ENCODE peak calls at places on chromosome 13, in five cellular contexts. N, C, S, O and Q are unnamed samples. For H3K4me1, the result is how much of the 10 kb centered on the place peaks cover.

GRCh38 chr13:105047676-105048295 is 1487.7 kb downstream of the EFNB2 start:
- DNase-seq in O (no peak), S (no peak), C (no peak), N (no peak), Q (no peak)

GRCh38 chr13:111051656-111052232 is 63.4 kb upstream of the ARHGEF7 start:
- DNase-seq in O (no peak), C (peak), S (no peak), N (no peak), Q (no peak)

GRCh38 chr13:29594310-29594709 is 1.2 kb downstream of the SLC7A1 start:
- DNase-seq in O (peak), N (peak), S (no peak), C (no peak), Q (peak)

GRCh38 chr13:42272776-42273175 is 824 bp downstream of the AKAP11 start:
- DNase-seq in S (peak), N (no peak), C (no peak), O (no peak), Q (no peak)

GRCh38 chr13:52001120-52001731 is 10.0 kb downstream of the ATP7B start:
- DNase-seq in N (peak), S (peak), O (no peak), C (no peak), Q (no peak)

GRCh38 chr13:30027569-30028455 is 177.4 kb upstream of the UBL3 start:
- DNase-seq in O (no peak), C (no peak), N (no peak), S (no peak), Q (no peak)

GRCh38 chr13:44908712-44909111 is 80.6 kb downstream of the NUFIP1 start:
- DNase-seq in N (no peak), C (no peak), O (no peak), S (no peak), Q (peak)

GRCh38 chr13:53612200-53612599 is 583.6 kb downstream of the OLFM4 start:
- DNase-seq in C (no peak), O (no peak), N (no peak), S (no peak), Q (no peak)

GRCh38 chr13:26041476-26041875 is 10.3 kb downstream of the SHISA2 start:
- DNase-seq in C (no peak), O (no peak), N (no peak), S (no peak), Q (no peak)

GRCh38 chr13:76812206-76812882 is 73.9 kb downstream of the KCTD12 start:
- DNase-seq in C (peak), S (no peak), O (no peak), N (no peak), Q (no peak)

GRCh38 chr13:20526664-20527063 is 1.0 kb upstream of the CRYL1 start:
- DNase-seq in C (no peak), O (no peak), N (no peak), S (no peak), Q (peak)

GRCh38 chr13:20411638-20412342 is 113.9 kb downstream of the CRYL1 start:
- DNase-seq in S (peak), N (no peak), O (peak), C (no peak), Q (peak)

GRCh38 chr13:97430296-97430695 is 3.7 kb upstream of the RAP2A start:
- DNase-seq in S (no peak), C (no peak), O (no peak), N (no peak), Q (no peak)

GRCh38 chr13:25923217-25924085 is 128.4 kb downstream of the SHISA2 start:
- DNase-seq in N (peak), C (no peak), S (no peak), O (no peak), Q (no peak)

GRCh38 chr13:109745702-109746101 is 40.7 kb downstream of the IRS2 start:
- DNase-seq in O (no peak), S (no peak), C (no peak), N (no peak), Q (no peak)

GRCh38 chr13:106865706-106866288 is 297.9 kb upstream of the ARGLU1 start:
- DNase-seq in N (no peak), C (no peak), S (no peak), O (no peak), Q (no peak)

GRCh38 chr13:41352935-41353801 is 42.1 kb downstream of the NAA16 start:
- DNase-seq in N (peak), C (no peak), O (peak), S (peak), Q (peak)

GRCh38 chr13:99296270-99296865 is 10.8 kb downstream of the GPR183 start:
- DNase-seq in O (no peak), C (no peak), N (no peak), S (no peak), Q (no peak)

GRCh38 chr13:60402022-60402421 is 5.0 kb downstream of the TDRD3 start:
- DNase-seq in S (no peak), O (no peak), N (no peak), C (no peak), Q (no peak)

GRCh38 chr13:84263354-84264069 is 381.2 kb upstream of the SLITRK1 start:
- DNase-seq in O (peak), S (no peak), C (no peak), N (no peak), Q (no peak)

GRCh38 chr13:107025991-107026390 is 458.1 kb upstream of the ARGLU1 start:
- DNase-seq in C (no peak), N (peak), O (no peak), S (no peak), Q (no peak)

DNA sequence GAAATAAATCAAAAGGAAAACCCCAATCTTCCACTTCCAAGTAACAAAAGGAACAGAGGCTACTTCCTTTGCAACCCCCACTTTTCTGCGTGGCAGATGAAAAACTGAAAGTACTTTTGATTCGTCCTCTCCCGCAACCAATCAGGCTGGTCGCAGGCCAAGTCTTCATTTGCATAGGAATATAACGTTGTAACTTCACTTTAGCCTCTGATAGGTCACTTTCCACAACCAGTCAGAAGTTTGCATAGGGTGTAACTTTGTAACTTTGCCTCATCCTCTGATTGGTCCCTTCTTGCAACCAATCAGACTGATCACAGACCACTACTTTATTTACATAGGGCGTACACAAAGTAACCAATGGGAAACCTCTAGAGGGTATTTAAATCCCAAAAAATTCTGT is 37.2 kb downstream of the TGDS start:
- DNase-seq in N (no peak), C (no peak), O (no peak), S (peak), Q (peak)
- H3K4me3 ChIP-seq in N (no peak), C (no peak), O (no peak), S (peak), Q (peak)

GRCh38 chr13:114027046-114027760 is 53.3 kb upstream of the C13orf46 start:
- DNase-seq in N (no peak), O (no peak), S (no peak), C (no peak), Q (no peak)
- H3K4me1 ChIP-seq in N (under half), O (under half), S (under half), C (under half), Q (under half)

DNA sequence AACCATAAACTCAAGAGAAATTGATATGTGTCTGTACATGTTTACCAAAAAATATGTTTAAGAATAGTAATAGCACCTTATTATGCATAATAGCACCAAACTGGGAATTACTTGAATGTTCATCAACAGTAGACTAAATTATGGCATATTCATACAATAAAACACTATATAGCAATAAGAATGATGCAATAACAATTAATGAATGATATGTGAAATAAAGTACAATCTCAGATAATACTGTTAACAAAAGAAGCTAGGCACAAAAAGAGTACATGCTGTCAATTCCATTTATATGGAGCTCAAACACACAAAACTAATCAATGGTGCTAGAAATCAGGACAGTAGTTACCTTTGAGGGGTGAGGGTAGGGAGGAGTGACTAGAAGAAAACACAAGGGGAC is 36.3 kb downstream of the ZC3H13 start:
- DNase-seq in S (no peak), O (no peak), C (no peak), N (no peak), Q (no peak)
- H3K4me3 ChIP-seq in S (no peak), O (no peak), C (no peak), N (no peak), Q (no peak)

GRCh38 chr13:49938274-49938673 is 2.1 kb upstream of the SPRYD7 start:
- DNase-seq in N (no peak), C (no peak), O (no peak), S (no peak), Q (no peak)
- H3K4me1 ChIP-seq in N (under half), C (under half), O (under half), S (under half), Q (under half)

DNA sequence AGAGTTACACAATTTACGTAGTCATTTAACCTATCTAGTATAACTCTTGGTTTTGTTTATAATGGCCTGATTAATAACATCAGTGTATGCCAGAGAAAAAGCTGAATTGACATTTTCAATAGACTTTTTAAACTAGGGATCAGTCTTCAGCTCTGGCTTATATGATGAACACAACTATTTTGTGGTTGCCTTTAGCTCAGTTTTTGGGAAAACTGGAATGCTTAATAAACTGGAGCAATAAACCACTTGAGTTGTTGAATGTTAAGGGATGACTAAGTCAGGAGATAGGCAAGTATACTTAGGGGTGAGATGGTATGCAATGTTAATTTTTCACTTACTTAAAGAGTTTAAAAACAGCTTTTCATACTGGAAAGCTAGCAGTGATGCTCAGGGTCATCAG is 2.3 kb downstream of the NDFIP2 start:
- DNase-seq in C (no peak), N (no peak), O (no peak), S (no peak), Q (no peak)
- H3K4me3 ChIP-seq in C (no peak), N (no peak), O (no peak), S (no peak), Q (peak)

GRCh38 chr13:39418424-39418823 is 184.6 kb downstream of the LHFPL6 start:
- DNase-seq in S (no peak), N (no peak), O (no peak), C (no peak), Q (no peak)
- H3K4me1 ChIP-seq in S (under half), N (under half), O (under half), C (under half), Q (under half)

DNA sequence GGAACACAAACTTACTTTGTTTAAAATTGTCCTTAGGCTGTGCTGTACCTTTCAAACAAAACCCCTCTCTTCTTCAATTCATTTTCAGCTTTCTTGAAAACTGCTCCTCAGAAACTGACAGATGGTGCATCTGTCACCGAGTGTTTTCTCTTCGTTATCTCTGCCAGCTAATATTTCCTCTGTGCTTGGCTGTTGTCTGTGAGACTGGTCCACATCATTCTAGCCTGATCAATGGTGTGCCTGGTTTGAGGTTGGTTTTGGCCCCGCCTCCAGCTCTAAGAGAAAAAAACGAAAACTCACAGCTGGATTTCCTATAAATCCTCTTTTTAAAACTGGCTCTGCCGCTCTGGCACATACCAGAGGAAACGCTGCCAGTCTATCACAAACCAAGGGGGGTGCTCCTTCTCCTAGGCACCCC is 79.7 kb downstream of the STARD13 start:
- DNase-seq in S (no peak), O (no peak), N (no peak), C (no peak), Q (no peak)
- H3K4me3 ChIP-seq in S (no peak), O (peak), N (no peak), C (no peak), Q (no peak)

DNA sequence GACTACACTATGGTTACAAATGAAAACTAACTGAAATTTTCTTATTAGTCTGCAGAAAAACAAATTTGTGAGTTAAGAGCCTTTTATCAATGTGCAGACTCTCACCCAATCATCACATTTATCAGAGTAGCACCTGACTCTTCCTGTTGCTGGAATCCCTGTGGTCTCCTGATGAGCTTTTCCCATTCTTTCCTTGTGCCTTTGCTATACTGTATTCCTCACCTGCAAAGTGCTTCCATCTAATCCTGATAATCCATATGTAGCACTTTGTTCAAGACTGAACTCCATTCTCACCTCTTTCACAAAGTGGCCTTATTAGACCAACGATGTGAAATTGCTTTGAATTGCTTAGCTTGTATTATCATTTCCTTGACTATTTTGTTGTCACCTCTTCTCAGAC is 225.3 kb downstream of the LHFPL6 start:
- DNase-seq in C (no peak), O (no peak), N (no peak), S (no peak), Q (no peak)
- H3K4me1 ChIP-seq in C (under half), O (under half), N (under half), S (under half), Q (under half)

GRCh38 chr13:66405908-66406802 is 824.0 kb downstream of the PCDH9 start:
- DNase-seq in S (no peak), N (no peak), C (no peak), O (no peak), Q (no peak)

GRCh38 chr13:66414196-66414800 is 815.8 kb downstream of the PCDH9 start:
- DNase-seq in C (no peak), O (no peak), N (no peak), S (no peak), Q (no peak)

GRCh38 chr13:66407159-66407558 is 823.0 kb downstream of the PCDH9 start:
- DNase-seq in C (no peak), O (no peak), N (no peak), S (no peak), Q (no peak)

GRCh38 chr13:66409542-66409941 is 820.6 kb downstream of the PCDH9 start:
- DNase-seq in N (no peak), S (no peak), O (no peak), C (no peak), Q (no peak)

DNA sequence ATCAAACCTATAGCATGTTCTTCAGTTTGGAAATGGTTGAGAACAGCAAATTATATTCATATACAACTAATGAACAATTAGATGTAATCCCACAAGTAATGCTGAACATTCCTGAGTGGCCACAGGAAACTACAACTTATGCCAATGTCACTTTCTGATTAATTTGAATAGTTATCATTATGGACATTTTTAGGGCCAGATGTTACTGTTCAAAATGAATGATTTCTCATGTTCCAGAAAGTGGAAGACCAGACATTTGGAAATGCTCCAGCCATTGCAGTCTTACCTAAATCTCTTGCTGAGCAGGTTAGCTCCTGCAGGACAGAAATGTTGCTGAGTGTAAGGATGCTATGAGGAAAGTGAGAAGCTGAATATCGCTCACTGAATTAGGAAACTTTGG is 819.8 kb downstream of the PCDH9 start:
- DNase-seq in O (no peak), S (no peak), N (no peak), C (no peak), Q (no peak)
- H3K4me3 ChIP-seq in O (no peak), S (no peak), N (no peak), C (no peak), Q (no peak)

GRCh38 chr13:32645854-32646253 is 59.6 kb downstream of the PDS5B start:
- DNase-seq in S (no peak), O (peak), C (no peak), N (no peak), Q (peak)

GRCh38 chr13:32638739-32639138 is 52.5 kb downstream of the PDS5B start:
- DNase-seq in S (no peak), C (no peak), O (no peak), N (no peak), Q (no peak)

GRCh38 chr13:32642316-32642715 is 56.1 kb downstream of the PDS5B start:
- DNase-seq in O (no peak), S (no peak), N (no peak), C (no peak), Q (no peak)

GRCh38 chr13:32639502-32640105 is 53.4 kb downstream of the PDS5B start:
- DNase-seq in S (peak), C (no peak), O (peak), N (peak), Q (peak)

DNA sequence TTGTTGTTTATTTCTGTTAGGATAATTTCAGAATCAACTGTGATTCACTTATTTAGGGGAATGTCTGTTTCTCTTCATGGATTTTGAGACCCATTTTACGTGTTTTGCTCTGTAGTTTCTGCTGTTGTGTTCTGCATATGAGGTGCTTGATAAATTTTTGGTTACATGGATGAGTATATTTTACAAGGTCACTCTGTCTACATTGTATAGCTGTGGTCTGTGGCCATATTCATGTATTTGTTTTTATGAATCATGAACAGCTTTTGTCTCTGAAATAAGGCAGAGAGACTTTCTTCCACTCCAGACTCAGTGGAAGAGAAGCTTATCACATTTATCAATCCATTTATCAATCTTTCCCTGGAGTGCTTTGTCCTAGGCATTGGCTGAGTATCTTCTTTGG is 56.6 kb downstream of the PDS5B start:
- DNase-seq in C (no peak), O (no peak), S (no peak), N (no peak), Q (no peak)
- H3K4me1 ChIP-seq in C (under half), O (under half), S (under half), N (under half), Q (under half)